ENCODE peak calls at places on chromosomes 2 and 18, in six cellular contexts. N is GM12878, J is K562, F is HepG2, V is GM12891, U is H1. G is an unnamed sample.
A peak's percentile ranks its signal among the peaks of the same experiment; 100 is the strongest.

GRCh38 chr2:119247844-119248271 is 24.2 kb downstream of the STEAP3 start:
- DNase-seq in J (no peak), N (no peak), U (no peak), V (no peak), F (no peak), G (no peak)

GRCh38 chr2:233164967-233165366 is 86.5 kb upstream of the ATG16L1 start:
- DNase-seq in U (no peak), V (no peak), J (no peak), N (no peak), F (no peak), G (no peak)

GRCh38 chr2:151757861-151758260 is 23.6 kb upstream of the NEB start:
- DNase-seq in N (no peak), V (no peak), U (no peak), J (no peak), F (peak; percentile 27), G (no peak)

GRCh38 chr2:201622306-201622705 is 21.0 kb downstream of the TMEM237 start:
- DNase-seq in J (no peak), N (no peak), U (no peak), F (no peak), V (no peak), G (no peak)

GRCh38 chr2:24304621-24305020 is 55.7 kb downstream of the ITSN2 start:
- DNase-seq in U (no peak), V (no peak), N (no peak), J (no peak), F (no peak), G (no peak)

GRCh38 chr18:7514796-7515440 is 52.2 kb upstream of the PTPRM start:
- DNase-seq in V (no peak), J (no peak), F (no peak), U (peak; percentile 56), N (no peak), G (no peak)

GRCh38 chr18:68960355-68960754 is 162.5 kb downstream of the CCDC102B start:
- DNase-seq in V (no peak), N (no peak), F (no peak), J (no peak), U (no peak), G (no peak)

GRCh38 chr18:42564761-42565160 is 550.7 kb downstream of the RIT2 start:
- DNase-seq in F (no peak), V (no peak), J (no peak), N (no peak), U (no peak), G (no peak)

GRCh38 chr2:160469164-160469563 is 24.4 kb downstream of the RBMS1 start:
- DNase-seq in F (no peak), U (no peak), J (no peak), N (no peak), V (no peak), G (no peak)

GRCh38 chr2:27322766-27323591 is at the start of gene MPV17:
- DNase-seq in N (peak; percentile 61), V (peak; percentile 91), F (peak; percentile 96), U (peak; percentile 88), J (peak; percentile 96), G (peak; percentile 96)
- TF ChIP-seq POLR2A in N (peak; percentile 95), V (peak; percentile 95), F (peak; percentile 97), U (peak; percentile 91), J (peak; percentile 98), G (peak; percentile 96)

DNA sequence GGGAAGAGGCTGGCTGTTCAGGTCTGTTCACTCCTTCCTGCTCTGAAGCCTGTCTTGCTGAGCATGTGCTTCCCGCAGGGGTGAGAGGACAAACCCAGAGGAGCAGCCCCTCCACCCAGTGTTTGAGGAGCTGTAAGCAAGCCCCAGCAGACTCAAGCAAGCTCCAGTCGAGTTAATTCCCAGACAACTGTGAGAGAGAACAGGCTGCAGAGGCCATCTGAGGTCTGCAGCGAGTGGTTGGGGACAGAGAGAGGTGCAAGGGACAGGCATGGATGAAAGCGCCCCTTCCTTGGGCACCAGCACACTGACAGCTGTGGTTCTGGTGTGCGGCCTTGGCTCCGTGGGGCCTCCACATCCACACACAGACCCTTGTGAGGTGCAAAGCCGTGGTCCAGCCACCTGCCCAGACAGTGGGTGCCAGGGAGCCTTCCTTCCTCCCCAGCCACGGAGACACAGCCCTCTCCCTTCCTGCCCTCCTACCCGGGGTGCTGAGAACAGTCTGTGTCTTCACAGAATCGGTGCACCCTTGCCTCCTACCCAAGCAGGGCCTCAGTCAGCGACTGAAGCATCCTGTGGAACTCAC is 36.2 kb downstream of the MAL start:
- DNase-seq in F (no peak), J (no peak), N (no peak), U (no peak), V (no peak), G (no peak)
- TF ChIP-seq TAF1 in F (no peak), J (no peak), N (no peak), U (no peak), V (no peak), G (no peak)

GRCh38 chr2:443211-443610 is 155.3 kb upstream of the ALKAL2 start:
- DNase-seq in J (no peak), F (no peak), V (no peak), U (no peak), N (no peak), G (no peak)
- TF ChIP-seq POLR2A in J (no peak), F (no peak), V (no peak), U (no peak), N (no peak), G (no peak)

DNA sequence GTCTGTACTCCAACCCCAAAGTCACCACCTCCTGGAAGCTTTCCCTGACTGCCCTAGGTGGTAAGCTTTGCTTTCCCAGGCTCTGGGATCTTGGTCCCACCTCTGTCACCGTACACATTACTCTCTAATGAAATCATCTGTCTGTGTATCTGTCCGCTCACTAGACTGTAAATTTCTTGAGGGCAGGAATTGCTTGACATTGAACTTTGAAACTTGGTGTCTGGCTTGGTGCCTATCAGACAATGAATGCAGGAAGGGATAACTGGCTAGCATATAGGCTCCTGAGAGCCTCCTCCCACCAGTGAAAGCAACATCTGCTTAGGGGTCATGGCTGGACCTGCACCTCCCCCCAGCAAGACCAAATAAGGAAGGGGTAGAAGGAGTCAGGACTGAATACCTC is 155.7 kb downstream of the TNS1 start:
- DNase-seq in U (no peak), J (peak; percentile 40), F (peak; percentile 13), V (no peak), N (no peak), G (no peak)
- TF ChIP-seq TAF1 in U (no peak), J (no peak), F (no peak), V (no peak), N (no peak), G (no peak)

GRCh38 chr2:225367482-225367881 is 32.0 kb upstream of the NYAP2 start:
- DNase-seq in U (no peak), V (no peak), F (no peak), N (no peak), J (no peak), G (no peak)

GRCh38 chr2:225366731-225367130 is 32.8 kb upstream of the NYAP2 start:
- DNase-seq in V (no peak), N (no peak), J (no peak), F (no peak), U (no peak), G (no peak)
- TF ChIP-seq POLR2A in V (no peak), N (no peak), J (no peak), F (no peak), U (no peak), G (no peak)

GRCh38 chr2:45168731-45169338 is 159.6 kb upstream of the SIX2 start:
- DNase-seq in V (peak; percentile 44), N (no peak), F (no peak), U (peak; percentile 69), J (no peak), G (peak; percentile 27)

GRCh38 chr2:45170191-45170975 is 161.1 kb upstream of the SIX2 start:
- DNase-seq in U (peak; percentile 71), N (no peak), J (no peak), F (no peak), V (no peak), G (peak; percentile 15)

GRCh38 chr2:45172993-45173392 is 163.7 kb upstream of the SIX2 start:
- DNase-seq in U (no peak), N (no peak), J (no peak), F (no peak), V (no peak), G (no peak)

GRCh38 chr2:45169339-45170190 is 160.3 kb upstream of the SIX2 start:
- DNase-seq in U (peak; percentile 78), F (no peak), J (no peak), V (peak; percentile 32), N (no peak), G (peak; percentile 31)

DNA sequence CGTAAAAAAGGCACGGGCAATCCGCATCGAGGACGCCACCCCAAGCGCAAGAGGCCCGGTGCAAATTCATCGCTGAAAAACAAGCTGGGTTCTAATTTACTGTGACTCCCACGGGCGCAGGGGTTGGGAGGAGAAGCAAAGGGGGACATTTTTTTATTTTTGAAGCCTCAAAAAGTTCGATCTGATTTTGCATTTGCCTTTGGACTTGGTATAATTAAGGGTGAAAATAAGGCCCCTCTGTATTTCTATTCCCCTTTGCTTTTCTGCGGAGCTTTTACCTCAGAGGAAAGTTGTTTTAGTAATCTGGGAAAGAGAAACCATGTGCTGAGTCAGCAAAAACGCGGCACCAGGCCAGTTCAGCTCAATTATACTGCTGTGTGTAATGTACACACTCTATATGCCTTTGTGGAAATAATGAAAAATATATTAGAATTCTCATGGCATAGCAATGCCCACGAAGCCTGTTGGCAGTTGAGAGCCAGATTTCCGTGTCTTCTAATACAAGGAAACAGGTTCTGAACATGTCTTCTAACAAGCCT is 161.8 kb upstream of the SIX2 start:
- DNase-seq in N (no peak), V (no peak), F (no peak), U (no peak), J (no peak), G (no peak)
- TF ChIP-seq TAF1 in N (no peak), V (no peak), F (no peak), U (no peak), J (no peak), G (no peak)

GRCh38 chr2:207775471-207775870 is 5.8 kb upstream of the FZD5 start:
- DNase-seq in U (no peak), V (no peak), F (peak; percentile 61), J (no peak), N (no peak), G (no peak)
- TF ChIP-seq POLR2A in U (no peak), V (no peak), F (no peak), J (no peak), N (no peak), G (no peak)

GRCh38 chr2:237711458-237712150 is 84.2 kb downstream of the LRRFIP1 start:
- DNase-seq in N (no peak), V (no peak), U (peak; percentile 40), F (no peak), J (no peak), G (no peak)
- TF ChIP-seq TAF1 in N (no peak), V (no peak), U (no peak), F (no peak), J (no peak), G (no peak)

DNA sequence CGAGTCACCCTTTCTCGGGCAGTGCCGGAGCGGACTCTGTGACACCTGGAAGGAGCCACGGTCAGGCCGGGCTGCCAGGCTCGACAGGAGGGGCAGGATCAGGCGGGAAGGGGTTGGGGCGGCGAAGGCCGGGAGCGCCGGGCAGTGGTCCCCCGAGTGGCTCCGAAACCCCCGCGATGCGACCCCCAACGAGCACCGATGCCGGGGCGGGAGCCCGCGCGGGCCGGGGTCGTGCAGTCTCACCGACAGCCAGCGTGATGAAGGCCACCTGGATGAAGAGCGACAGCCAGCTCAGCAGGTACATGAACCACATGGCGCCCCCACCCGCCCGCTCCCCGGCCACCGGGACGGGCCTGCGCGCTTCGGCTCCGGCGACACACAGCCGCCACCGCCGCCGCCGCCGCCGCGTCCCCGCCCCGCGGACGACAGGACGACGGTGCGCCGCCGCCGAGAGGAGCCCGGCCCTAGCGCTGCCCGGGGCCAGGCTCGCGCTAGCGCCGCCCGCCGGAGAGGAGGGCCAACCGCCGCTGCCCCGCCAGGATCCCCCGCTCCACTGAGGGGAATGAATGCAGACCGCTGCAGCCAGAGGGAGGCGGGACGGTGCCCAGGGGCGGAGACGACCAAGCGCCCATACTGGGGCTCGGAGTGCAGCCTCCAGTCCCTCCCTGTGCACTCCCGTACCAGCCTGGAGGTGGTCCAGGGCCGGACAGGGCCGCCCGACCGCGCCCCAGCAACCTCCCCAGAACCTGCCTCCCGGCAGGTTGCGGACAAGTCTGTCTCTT is at the start of gene TEX261:
- DNase-seq in J (peak; percentile 91), U (peak; percentile 98), N (peak; percentile 34), F (peak; percentile 84), V (peak; percentile 86), G (peak; percentile 93)
- TF ChIP-seq POLR2A in J (peak; percentile 54), U (no peak), N (peak; percentile 87), F (peak; percentile 81), V (peak; percentile 78), G (peak; percentile 80)

G was measured in GM12892.